ENCODE peak calls at places on chromosomes 11 and 22, in eight cellular contexts. One of them, this sample, is unnamed.

GRCh38 chr11:20840341-20840740 is 171.0 kb downstream of the NELL1 start:
- DNase-seq in activated CD8-positive, alpha-beta T cell treated with anti-CD3 and anti-CD28 coated beads, Interleukin-2, amount 10 ng/mL, durations not matched to agents 7 days and 5 days: no peak
- DNase-seq in kidney glomerular epithelial cell: no peak
- DNase-seq in head of caudate nucleus: no peak
- DNase-seq in globus pallidus: no peak
- DNase-seq in EL: no peak
- DNase-seq in CD4-positive, alpha-beta T cell: no peak
- DNase-seq in HT1080: no peak
- DNase-seq in this sample: no peak

GRCh38 chr11:125376117-125376516 is 119.9 kb downstream of the FEZ1 start:
- DNase-seq in activated CD8-positive, alpha-beta T cell treated with anti-CD3 and anti-CD28 coated beads, Interleukin-2, amount 10 ng/mL, durations not matched to agents 7 days and 5 days: no peak
- DNase-seq in kidney glomerular epithelial cell: peak
- DNase-seq in head of caudate nucleus: peak
- DNase-seq in globus pallidus: no peak
- DNase-seq in EL: no peak
- DNase-seq in CD4-positive, alpha-beta T cell: no peak
- DNase-seq in HT1080: no peak
- DNase-seq in this sample: no peak

GRCh38 chr11:48066881-48067800 is 86.8 kb downstream of the PTPRJ start:
- DNase-seq in activated CD8-positive, alpha-beta T cell treated with anti-CD3 and anti-CD28 coated beads, Interleukin-2, amount 10 ng/mL, durations not matched to agents 7 days and 5 days: no peak
- DNase-seq in kidney glomerular epithelial cell: no peak
- DNase-seq in head of caudate nucleus: no peak
- DNase-seq in globus pallidus: no peak
- DNase-seq in EL: peak
- DNase-seq in CD4-positive, alpha-beta T cell: no peak
- DNase-seq in HT1080: no peak
- DNase-seq in this sample: no peak

GRCh38 chr22:46635756-46636155 is 15.6 kb downstream of the GRAMD4 start:
- DNase-seq in activated CD8-positive, alpha-beta T cell treated with anti-CD3 and anti-CD28 coated beads, Interleukin-2, amount 10 ng/mL, durations not matched to agents 7 days and 5 days: no peak
- DNase-seq in kidney glomerular epithelial cell: no peak
- DNase-seq in head of caudate nucleus: no peak
- DNase-seq in globus pallidus: no peak
- DNase-seq in EL: no peak
- DNase-seq in CD4-positive, alpha-beta T cell: no peak
- DNase-seq in HT1080: no peak
- DNase-seq in this sample: no peak

GRCh38 chr22:20239951-20240773 is 28.0 kb downstream of the RTN4R start:
- DNase-seq in activated CD8-positive, alpha-beta T cell treated with anti-CD3 and anti-CD28 coated beads, Interleukin-2, amount 10 ng/mL, durations not matched to agents 7 days and 5 days: no peak
- DNase-seq in kidney glomerular epithelial cell: no peak
- DNase-seq in head of caudate nucleus: peak
- DNase-seq in globus pallidus: peak
- DNase-seq in EL: no peak
- DNase-seq in CD4-positive, alpha-beta T cell: no peak
- DNase-seq in HT1080: no peak
- DNase-seq in this sample: no peak

GRCh38 chr11:126352934-126353801 is 2.3 kb upstream of the ST3GAL4 start:
- DNase-seq in activated CD8-positive, alpha-beta T cell treated with anti-CD3 and anti-CD28 coated beads, Interleukin-2, amount 10 ng/mL, durations not matched to agents 7 days and 5 days: peak
- DNase-seq in kidney glomerular epithelial cell: peak
- DNase-seq in head of caudate nucleus: no peak
- DNase-seq in globus pallidus: no peak
- DNase-seq in EL: peak
- DNase-seq in CD4-positive, alpha-beta T cell: no peak
- DNase-seq in HT1080: peak
- DNase-seq in this sample: no peak

GRCh38 chr11:1924121-1924520 is 4.6 kb downstream of the TNNT3 start:
- DNase-seq in activated CD8-positive, alpha-beta T cell treated with anti-CD3 and anti-CD28 coated beads, Interleukin-2, amount 10 ng/mL, durations not matched to agents 7 days and 5 days: no peak
- DNase-seq in kidney glomerular epithelial cell: peak
- DNase-seq in head of caudate nucleus: no peak
- DNase-seq in globus pallidus: no peak
- DNase-seq in EL: no peak
- DNase-seq in CD4-positive, alpha-beta T cell: no peak
- DNase-seq in HT1080: no peak
- DNase-seq in this sample: peak

GRCh38 chr22:16955678-16956210 is 52.3 kb downstream of the GAB4 start:
- DNase-seq in activated CD8-positive, alpha-beta T cell treated with anti-CD3 and anti-CD28 coated beads, Interleukin-2, amount 10 ng/mL, durations not matched to agents 7 days and 5 days: no peak
- DNase-seq in kidney glomerular epithelial cell: no peak
- DNase-seq in head of caudate nucleus: peak
- DNase-seq in globus pallidus: peak
- DNase-seq in EL: no peak
- DNase-seq in CD4-positive, alpha-beta T cell: no peak
- DNase-seq in HT1080: no peak
- DNase-seq in this sample: no peak

GRCh38 chr11:121328213-121328966 is 35.8 kb downstream of the SC5D start:
- DNase-seq in activated CD8-positive, alpha-beta T cell treated with anti-CD3 and anti-CD28 coated beads, Interleukin-2, amount 10 ng/mL, durations not matched to agents 7 days and 5 days: peak
- DNase-seq in kidney glomerular epithelial cell: no peak
- DNase-seq in head of caudate nucleus: no peak
- DNase-seq in globus pallidus: no peak
- DNase-seq in EL: no peak
- DNase-seq in CD4-positive, alpha-beta T cell: peak
- DNase-seq in HT1080: no peak
- DNase-seq in this sample: no peak

GRCh38 chr11:93032580-93032979 is 63.1 kb downstream of the MTNR1B start:
- DNase-seq in activated CD8-positive, alpha-beta T cell treated with anti-CD3 and anti-CD28 coated beads, Interleukin-2, amount 10 ng/mL, durations not matched to agents 7 days and 5 days: no peak
- DNase-seq in kidney glomerular epithelial cell: no peak
- DNase-seq in head of caudate nucleus: no peak
- DNase-seq in globus pallidus: no peak
- DNase-seq in EL: no peak
- DNase-seq in CD4-positive, alpha-beta T cell: no peak
- DNase-seq in HT1080: no peak
- DNase-seq in this sample: no peak

GRCh38 chr22:26568207-26568706 is 21.7 kb downstream of the TPST2 start:
- DNase-seq in activated CD8-positive, alpha-beta T cell treated with anti-CD3 and anti-CD28 coated beads, Interleukin-2, amount 10 ng/mL, durations not matched to agents 7 days and 5 days: no peak
- DNase-seq in kidney glomerular epithelial cell: no peak
- DNase-seq in head of caudate nucleus: no peak
- DNase-seq in globus pallidus: no peak
- DNase-seq in EL: peak
- DNase-seq in CD4-positive, alpha-beta T cell: no peak
- DNase-seq in HT1080: no peak
- DNase-seq in this sample: peak

GRCh38 chr11:59053387-59053786 is 32.7 kb upstream of the GLYATL1B start:
- DNase-seq in activated CD8-positive, alpha-beta T cell treated with anti-CD3 and anti-CD28 coated beads, Interleukin-2, amount 10 ng/mL, durations not matched to agents 7 days and 5 days: peak
- DNase-seq in kidney glomerular epithelial cell: peak
- DNase-seq in head of caudate nucleus: peak
- DNase-seq in globus pallidus: peak
- DNase-seq in EL: peak
- DNase-seq in CD4-positive, alpha-beta T cell: peak
- DNase-seq in HT1080: peak
- DNase-seq in this sample: peak

GRCh38 chr11:130449996-130450419 is 1.6 kb downstream of the ADAMTS15 start:
- DNase-seq in activated CD8-positive, alpha-beta T cell treated with anti-CD3 and anti-CD28 coated beads, Interleukin-2, amount 10 ng/mL, durations not matched to agents 7 days and 5 days: no peak
- DNase-seq in kidney glomerular epithelial cell: peak
- DNase-seq in head of caudate nucleus: peak
- DNase-seq in globus pallidus: no peak
- DNase-seq in EL: peak
- DNase-seq in CD4-positive, alpha-beta T cell: no peak
- DNase-seq in HT1080: no peak
- DNase-seq in this sample: no peak

This sample was measured in kidney epithelial cell.